ENCODE peak calls at places on chromosome 19, in nine cellular contexts. F is activated T-cell treated with anti-CD3 and anti-CD28 coated beads, Interleukin-2, amount 50 U/mL, for 72 hours; T is KG1; B is caudate nucleus; P is A549; Z is non-pigmented ciliary epithelial cell; V is glutamatergic neuron; M is NCI-H748 treated with DMSO at 0.1 percent for 48 hours; E is occipital lobe. U is an unnamed sample.

GRCh38 chr19:30911491-30911890 is 437.7 kb downstream of the TSHZ3 start:
- DNase-seq in F (no peak), T (no peak), B (no peak), P (no peak), Z (no peak), V (no peak), M (no peak), E (no peak), U (no peak)

GRCh38 chr19:46932346-46932745 is 71.5 kb downstream of the ARHGAP35 start:
- DNase-seq in F (no peak), T (no peak), B (no peak), P (no peak), Z (no peak), V (no peak), M (no peak), E (no peak), U (no peak)

GRCh38 chr19:40610396-40611064 is 9.4 kb downstream of the LTBP4 start:
- DNase-seq in F (peak), T (no peak), B (no peak), P (no peak), Z (no peak), V (no peak), M (no peak), E (no peak), U (no peak)

GRCh38 chr19:51687791-51688664 is 5.1 kb upstream of the SPACA6 start:
- DNase-seq in F (no peak), T (no peak), B (peak), P (peak), Z (no peak), V (peak), M (peak), E (peak), U (no peak)

GRCh38 chr19:52694921-52695320 is 39.9 kb downstream of the ZNF611 start:
- DNase-seq in F (no peak), T (no peak), B (no peak), P (no peak), Z (no peak), V (no peak), M (no peak), E (no peak), U (no peak)

GRCh38 chr19:9076886-9077285 is 10.0 kb upstream of the OR1M1 start:
- DNase-seq in F (no peak), T (no peak), B (no peak), P (no peak), Z (no peak), V (no peak), M (no peak), E (no peak), U (no peak)

GRCh38 chr19:2475018-2475701 is 767 bp upstream of the GADD45B start:
- DNase-seq in F (peak), T (peak), B (peak), P (no peak), Z (no peak), V (no peak), M (peak), E (peak), U (no peak)

GRCh38 chr19:32997716-32998355 is 25.8 kb downstream of the FAAP24 start:
- DNase-seq in F (no peak), T (no peak), B (no peak), P (no peak), Z (no peak), V (no peak), M (no peak), E (no peak), U (no peak)

GRCh38 chr19:52331757-52332156 is 4.3 kb upstream of the ZNF610 start:
- DNase-seq in F (no peak), T (no peak), B (no peak), P (no peak), Z (no peak), V (no peak), M (no peak), E (no peak), U (no peak)

GRCh38 chr19:1411255-1412191 is 4.1 kb downstream of the DAZAP1 start:
- DNase-seq in F (peak), T (no peak), B (peak), P (no peak), Z (no peak), V (peak), M (no peak), E (peak), U (no peak)

GRCh38 chr19:13742756-13743155 is 21.6 kb upstream of the MRI1 start:
- DNase-seq in F (no peak), T (no peak), B (no peak), P (no peak), Z (no peak), V (no peak), M (no peak), E (no peak), U (no peak)

GRCh38 chr19:12782424-12783225 is 7.3 kb upstream of the HOOK2 start:
- DNase-seq in F (peak), T (peak), B (peak), P (no peak), Z (no peak), V (peak), M (peak), E (peak), U (peak)

GRCh38 chr19:11254662-11255061 is 7.7 kb downstream of the DOCK6 start:
- DNase-seq in F (no peak), T (no peak), B (no peak), P (no peak), Z (no peak), V (no peak), M (no peak), E (no peak), U (no peak)

GRCh38 chr19:34824686-34825085 is 51.7 kb upstream of the ZNF599 start:
- DNase-seq in F (no peak), T (no peak), B (no peak), P (no peak), Z (no peak), V (no peak), M (no peak), E (no peak), U (no peak)

GRCh38 chr19:48506138-48506733 is 5.4 kb downstream of the LMTK3 start:
- DNase-seq in F (no peak), T (no peak), B (no peak), P (no peak), Z (no peak), V (no peak), M (peak), E (no peak), U (no peak)

GRCh38 chr19:46718157-46718933 is 1.4 kb upstream of the PRKD2 start:
- DNase-seq in F (peak), T (peak), B (no peak), P (peak), Z (no peak), V (no peak), M (no peak), E (no peak), U (no peak)

GRCh38 chr19:47109541-47110375 is 3.8 kb downstream of the ZC3H4 start:
- DNase-seq in F (peak), T (peak), B (no peak), P (no peak), Z (no peak), V (no peak), M (no peak), E (no peak), U (peak)

GRCh38 chr19:29963576-29963975 is 21.5 kb downstream of the URI1 start:
- DNase-seq in F (no peak), T (no peak), B (no peak), P (no peak), Z (no peak), V (no peak), M (no peak), E (no peak), U (no peak)

GRCh38 chr19:7544626-7545025 is 9.1 kb downstream of the PNPLA6 start:
- DNase-seq in F (no peak), T (peak), B (no peak), P (no peak), Z (no peak), V (no peak), M (no peak), E (no peak), U (no peak)

GRCh38 chr19:15631817-15632216 is 8.9 kb upstream of the CYP4F3 start:
- DNase-seq in F (no peak), T (no peak), B (no peak), P (peak), Z (no peak), V (peak), M (no peak), E (no peak), U (no peak)

GRCh38 chr19:45511074-45511473 is 3.8 kb downstream of the VASP start:
- DNase-seq in F (no peak), T (no peak), B (no peak), P (no peak), Z (no peak), V (no peak), M (no peak), E (no peak), U (no peak)

GRCh38 chr19:4093643-4094175 is 27.0 kb upstream of the ZBTB7A start:
- DNase-seq in F (no peak), T (no peak), B (no peak), P (no peak), Z (no peak), V (no peak), M (no peak), E (no peak), U (no peak)

GRCh38 chr19:15463865-15464371 is 426 bp downstream of the RASAL3 start:
- DNase-seq in F (peak), T (peak), B (no peak), P (no peak), Z (no peak), V (no peak), M (no peak), E (no peak), U (no peak)

GRCh38 chr19:17021793-17022590 is 4.6 kb downstream of the CPAMD8 start:
- DNase-seq in F (no peak), T (no peak), B (no peak), P (no peak), Z (peak), V (no peak), M (no peak), E (no peak), U (no peak)

GRCh38 chr19:43672061-43672679 is 2.2 kb upstream of the PLAUR start:
- DNase-seq in F (no peak), T (no peak), B (no peak), P (no peak), Z (no peak), V (no peak), M (no peak), E (no peak), U (no peak)

GRCh38 chr19:46201413-46202310 is 27.9 kb upstream of the IGFL1 start:
- DNase-seq in F (no peak), T (no peak), B (no peak), P (no peak), Z (no peak), V (no peak), M (no peak), E (no peak), U (no peak)

U was measured in skeletal muscle cell.